ENCODE peak calls at places on chromosomes 1 and 21, in nine cellular contexts. P, N, Y, R, W, S, Z, X and C are unnamed samples.

GRCh38 chr1:173295995-173296394 is 88.9 kb upstream of the TNFSF4 start:
- DNase-seq in N (peak), S (no peak), X (no peak), R (no peak), P (no peak), Y (peak), Z (no peak), W (no peak), C (no peak)

GRCh38 chr1:36014722-36015220 is 69.1 kb upstream of the TEKT2 start:
- DNase-seq in Z (no peak), Y (no peak), N (no peak), S (no peak), X (no peak), R (no peak), W (no peak), P (no peak), C (no peak)

GRCh38 chr1:6419397-6419802 is 319 bp downstream of the HES2 start:
- DNase-seq in Y (no peak), Z (no peak), W (no peak), P (no peak), S (no peak), R (no peak), N (peak), X (no peak), C (no peak)

GRCh38 chr21:36783612-36784383 is 84.9 kb downstream of the SIM2 start:
- DNase-seq in N (no peak), R (no peak), S (no peak), Y (peak), X (no peak), Z (peak), P (no peak), W (no peak), C (no peak)

GRCh38 chr1:17711962-17712361 is 43.2 kb upstream of the ACTL8 start:
- DNase-seq in W (no peak), Z (no peak), N (no peak), Y (no peak), S (no peak), X (no peak), P (no peak), R (no peak), C (no peak)

GRCh38 chr1:42422672-42423236 is 33.1 kb downstream of the ZMYND12 start:
- DNase-seq in W (no peak), N (no peak), Z (no peak), Y (no peak), R (no peak), S (no peak), X (no peak), P (no peak), C (no peak)

GRCh38 chr1:36447450-36447849 is 2.8 kb downstream of the OSCP1 start:
- DNase-seq in P (no peak), N (no peak), Z (no peak), X (no peak), S (no peak), R (no peak), W (no peak), Y (no peak), C (no peak)

GRCh38 chr1:151547119-151547899 is 7.2 kb downstream of the TUFT1 start:
- DNase-seq in R (no peak), X (no peak), N (no peak), P (no peak), W (peak), Y (peak), Z (peak), S (no peak), C (peak)

GRCh38 chr21:37065561-37066177 is 7.2 kb downstream of the PIGP start:
- DNase-seq in P (no peak), R (no peak), Y (no peak), Z (no peak), S (no peak), X (no peak), N (no peak), W (no peak), C (no peak)

GRCh38 chr1:190477687-190478192 is at the start of gene BRINP3:
- DNase-seq in P (no peak), N (no peak), Y (no peak), S (no peak), W (no peak), R (no peak), X (no peak), Z (no peak), C (no peak)

GRCh38 chr1:151805066-151805820 is at the start of gene LINGO4:
- DNase-seq in W (no peak), Z (no peak), P (no peak), X (no peak), N (no peak), Y (no peak), R (no peak), S (no peak), C (no peak)

GRCh38 chr1:7376676-7377075 is 394.4 kb upstream of the VAMP3 start:
- DNase-seq in W (no peak), P (no peak), R (no peak), Y (no peak), X (no peak), S (no peak), N (no peak), Z (no peak), C (no peak)

GRCh38 chr1:172109357-172109756 is 268.1 kb downstream of the DNM3 start:
- DNase-seq in N (no peak), Z (no peak), W (no peak), R (no peak), S (no peak), Y (no peak), X (no peak), P (no peak), C (no peak)